ENCODE peak calls at places on chromosomes 13 and 19, in seven cellular contexts. One of them, this sample, is unnamed.

GRCh38 chr13:74274946-74275345 is 140.7 kb upstream of the KLF12 start:
- DNase-seq in stromal cell of bone marrow: no peak
- DNase-seq in stimulated activated CD4-positive, alpha-beta T cell treated with anti-CD3 and anti-CD28 coated beads, Interleukin-4, amount 100 ng/mL, for 24 hours: no peak
- DNase-seq in nucleus accumbens: no peak
- DNase-seq in RKO: no peak
- DNase-seq in H4: no peak
- DNase-seq in mucosa of descending colon: no peak
- DNase-seq in this sample: no peak

GRCh38 chr19:48183356-48183755 is 12.9 kb downstream of the ZSWIM9 start:
- DNase-seq in stromal cell of bone marrow: no peak
- DNase-seq in stimulated activated CD4-positive, alpha-beta T cell treated with anti-CD3 and anti-CD28 coated beads, Interleukin-4, amount 100 ng/mL, for 24 hours: no peak
- DNase-seq in nucleus accumbens: no peak
- DNase-seq in RKO: no peak
- DNase-seq in H4: no peak
- DNase-seq in mucosa of descending colon: no peak
- DNase-seq in this sample: no peak

GRCh38 chr19:10975374-10976036 is 14.7 kb downstream of the SMARCA4 start:
- DNase-seq in stromal cell of bone marrow: peak; percentile 41
- DNase-seq in stimulated activated CD4-positive, alpha-beta T cell treated with anti-CD3 and anti-CD28 coated beads, Interleukin-4, amount 100 ng/mL, for 24 hours: no peak
- DNase-seq in nucleus accumbens: no peak
- DNase-seq in RKO: no peak
- DNase-seq in H4: no peak
- DNase-seq in mucosa of descending colon: peak; percentile 44
- DNase-seq in this sample: no peak

GRCh38 chr19:41792513-41793413 is 3.6 kb upstream of the CEACAM3 start:
- DNase-seq in stromal cell of bone marrow: peak; percentile 40
- DNase-seq in stimulated activated CD4-positive, alpha-beta T cell treated with anti-CD3 and anti-CD28 coated beads, Interleukin-4, amount 100 ng/mL, for 24 hours: peak; percentile 51
- DNase-seq in nucleus accumbens: peak; percentile 18
- DNase-seq in RKO: no peak
- DNase-seq in H4: peak; percentile 87
- DNase-seq in mucosa of descending colon: peak; percentile 75
- DNase-seq in this sample: peak; percentile 47

GRCh38 chr13:66210677-66211076 is 1019.5 kb downstream of the PCDH9 start:
- DNase-seq in stromal cell of bone marrow: peak; percentile 93
- DNase-seq in stimulated activated CD4-positive, alpha-beta T cell treated with anti-CD3 and anti-CD28 coated beads, Interleukin-4, amount 100 ng/mL, for 24 hours: no peak
- DNase-seq in nucleus accumbens: no peak
- DNase-seq in RKO: peak; percentile 78
- DNase-seq in H4: peak; percentile 21
- DNase-seq in mucosa of descending colon: no peak
- DNase-seq in this sample: peak; percentile 12

GRCh38 chr19:677601-678380 is 1.6 kb downstream of the FSTL3 start:
- DNase-seq in stromal cell of bone marrow: no peak
- DNase-seq in stimulated activated CD4-positive, alpha-beta T cell treated with anti-CD3 and anti-CD28 coated beads, Interleukin-4, amount 100 ng/mL, for 24 hours: no peak
- DNase-seq in nucleus accumbens: no peak
- DNase-seq in RKO: no peak
- DNase-seq in H4: peak; percentile 35
- DNase-seq in mucosa of descending colon: no peak
- DNase-seq in this sample: peak; percentile 85

GRCh38 chr13:110371550-110372465 is 64.7 kb downstream of the COL4A2 start:
- DNase-seq in stromal cell of bone marrow: no peak
- DNase-seq in stimulated activated CD4-positive, alpha-beta T cell treated with anti-CD3 and anti-CD28 coated beads, Interleukin-4, amount 100 ng/mL, for 24 hours: no peak
- DNase-seq in nucleus accumbens: no peak
- DNase-seq in RKO: no peak
- DNase-seq in H4: no peak
- DNase-seq in mucosa of descending colon: no peak
- DNase-seq in this sample: no peak

GRCh38 chr19:39078436-39079200 is 5.5 kb upstream of the ACP7 start:
- DNase-seq in stromal cell of bone marrow: peak; percentile 99
- DNase-seq in stimulated activated CD4-positive, alpha-beta T cell treated with anti-CD3 and anti-CD28 coated beads, Interleukin-4, amount 100 ng/mL, for 24 hours: no peak
- DNase-seq in nucleus accumbens: peak; percentile 69
- DNase-seq in RKO: peak; percentile 98
- DNase-seq in H4: peak; percentile 96
- DNase-seq in mucosa of descending colon: no peak
- DNase-seq in this sample: peak; percentile 65

GRCh38 chr13:112714772-112715569 is 25.1 kb downstream of the ATP11A start:
- DNase-seq in stromal cell of bone marrow: no peak
- DNase-seq in stimulated activated CD4-positive, alpha-beta T cell treated with anti-CD3 and anti-CD28 coated beads, Interleukin-4, amount 100 ng/mL, for 24 hours: no peak
- DNase-seq in nucleus accumbens: no peak
- DNase-seq in RKO: peak; percentile 37
- DNase-seq in H4: no peak
- DNase-seq in mucosa of descending colon: no peak
- DNase-seq in this sample: no peak

GRCh38 chr19:39677931-39678889 is 22.5 kb downstream of the LGALS16 start:
- DNase-seq in stromal cell of bone marrow: no peak
- DNase-seq in stimulated activated CD4-positive, alpha-beta T cell treated with anti-CD3 and anti-CD28 coated beads, Interleukin-4, amount 100 ng/mL, for 24 hours: no peak
- DNase-seq in nucleus accumbens: no peak
- DNase-seq in RKO: no peak
- DNase-seq in H4: peak; percentile 77
- DNase-seq in mucosa of descending colon: no peak
- DNase-seq in this sample: peak; percentile 58

GRCh38 chr13:98941536-98941935 is 36.3 kb downstream of the DOCK9 start:
- DNase-seq in stromal cell of bone marrow: no peak
- DNase-seq in stimulated activated CD4-positive, alpha-beta T cell treated with anti-CD3 and anti-CD28 coated beads, Interleukin-4, amount 100 ng/mL, for 24 hours: no peak
- DNase-seq in nucleus accumbens: no peak
- DNase-seq in RKO: no peak
- DNase-seq in H4: no peak
- DNase-seq in mucosa of descending colon: no peak
- DNase-seq in this sample: no peak

GRCh38 chr19:42606660-42607351 is 12.1 kb upstream of the CEACAM8 start:
- DNase-seq in stromal cell of bone marrow: no peak
- DNase-seq in stimulated activated CD4-positive, alpha-beta T cell treated with anti-CD3 and anti-CD28 coated beads, Interleukin-4, amount 100 ng/mL, for 24 hours: peak; percentile 51
- DNase-seq in nucleus accumbens: peak; percentile 9
- DNase-seq in RKO: peak; percentile 58
- DNase-seq in H4: peak; percentile 40
- DNase-seq in mucosa of descending colon: peak; percentile 82
- DNase-seq in this sample: no peak

GRCh38 chr13:101013245-101013644 is 338.6 kb upstream of the TMTC4 start:
- DNase-seq in stromal cell of bone marrow: no peak
- DNase-seq in stimulated activated CD4-positive, alpha-beta T cell treated with anti-CD3 and anti-CD28 coated beads, Interleukin-4, amount 100 ng/mL, for 24 hours: no peak
- DNase-seq in nucleus accumbens: no peak
- DNase-seq in RKO: no peak
- DNase-seq in H4: no peak
- DNase-seq in mucosa of descending colon: no peak
- DNase-seq in this sample: no peak

GRCh38 chr19:1170938-1171754 is 2.9 kb downstream of the SBNO2 start:
- DNase-seq in stromal cell of bone marrow: no peak
- DNase-seq in stimulated activated CD4-positive, alpha-beta T cell treated with anti-CD3 and anti-CD28 coated beads, Interleukin-4, amount 100 ng/mL, for 24 hours: no peak
- DNase-seq in nucleus accumbens: peak; percentile 26
- DNase-seq in RKO: no peak
- DNase-seq in H4: no peak
- DNase-seq in mucosa of descending colon: no peak
- DNase-seq in this sample: no peak

GRCh38 chr19:15296841-15297415 is 35.4 kb downstream of the BRD4 start:
- DNase-seq in stromal cell of bone marrow: no peak
- DNase-seq in stimulated activated CD4-positive, alpha-beta T cell treated with anti-CD3 and anti-CD28 coated beads, Interleukin-4, amount 100 ng/mL, for 24 hours: no peak
- DNase-seq in nucleus accumbens: no peak
- DNase-seq in RKO: no peak
- DNase-seq in H4: no peak
- DNase-seq in mucosa of descending colon: no peak
- DNase-seq in this sample: no peak

GRCh38 chr19:2774953-2775555 is 8.0 kb downstream of the SGTA start:
- DNase-seq in stromal cell of bone marrow: no peak
- DNase-seq in stimulated activated CD4-positive, alpha-beta T cell treated with anti-CD3 and anti-CD28 coated beads, Interleukin-4, amount 100 ng/mL, for 24 hours: no peak
- DNase-seq in nucleus accumbens: no peak
- DNase-seq in RKO: no peak
- DNase-seq in H4: no peak
- DNase-seq in mucosa of descending colon: no peak
- DNase-seq in this sample: no peak

GRCh38 chr19:1004204-1004802 is 4.1 kb downstream of the GRIN3B start:
- DNase-seq in stromal cell of bone marrow: no peak
- DNase-seq in stimulated activated CD4-positive, alpha-beta T cell treated with anti-CD3 and anti-CD28 coated beads, Interleukin-4, amount 100 ng/mL, for 24 hours: no peak
- DNase-seq in nucleus accumbens: no peak
- DNase-seq in RKO: no peak
- DNase-seq in H4: no peak
- DNase-seq in mucosa of descending colon: no peak
- DNase-seq in this sample: no peak

GRCh38 chr19:7914598-7915045 is at the start of gene TGFBR3L:
- DNase-seq in stromal cell of bone marrow: no peak
- DNase-seq in stimulated activated CD4-positive, alpha-beta T cell treated with anti-CD3 and anti-CD28 coated beads, Interleukin-4, amount 100 ng/mL, for 24 hours: no peak
- DNase-seq in nucleus accumbens: no peak
- DNase-seq in RKO: no peak
- DNase-seq in H4: no peak
- DNase-seq in mucosa of descending colon: no peak
- DNase-seq in this sample: no peak

This sample was measured in PC-9.